ENCODE peak calls at places on chromosomes 11 and 22, in nine cellular contexts. S is CD8-positive, alpha-beta memory T cell; E is ascending aorta; L is fibroblast of lung; V is CD4-positive, alpha-beta memory T cell; H is tibial nerve; Q is transverse colon; C is mesendoderm; Z is A549. M is an unnamed sample.

GRCh38 chr11:123742334-123742733 is 874 bp upstream of the ZNF202 start:
- DNase-seq in S (no peak), E (no peak), L (no peak), V (no peak), H (no peak), Q (no peak), C (peak; percentile 91), Z (no peak), M (no peak)

GRCh38 chr11:86610559-86611341 is 61.7 kb downstream of the ME3 start:
- DNase-seq in S (no peak), E (no peak), L (no peak), V (no peak), H (no peak), Q (no peak), C (peak; percentile 40), Z (no peak), M (no peak)

GRCh38 chr11:9461760-9462134 is 935 bp downstream of the ZNF143 start:
- DNase-seq in S (peak; percentile 26), E (no peak), L (peak; percentile 38), V (peak; percentile 25), H (no peak), Q (no peak), C (peak; percentile 35), Z (peak; percentile 33), M (no peak)

GRCh38 chr11:62934496-62934785 is 13.3 kb upstream of the CHRM1 start:
- DNase-seq in S (no peak), E (no peak), L (no peak), V (no peak), H (no peak), Q (no peak), C (no peak), Z (no peak), M (no peak)

GRCh38 chr11:116224154-116224888 is 548.5 kb downstream of the BUD13 start:
- DNase-seq in S (no peak), E (no peak), L (peak; percentile 41), V (peak; percentile 6), H (peak; percentile 76), Q (peak; percentile 44), C (peak; percentile 53), Z (peak; percentile 23), M (peak; percentile 34)

GRCh38 chr11:117936973-117937372 is 7.8 kb upstream of the TMPRSS13 start:
- DNase-seq in S (no peak), E (no peak), L (no peak), V (no peak), H (no peak), Q (no peak), C (no peak), Z (no peak), M (no peak)

GRCh38 chr11:10601722-10602281 is 33.3 kb upstream of the LYVE1 start:
- DNase-seq in S (no peak), E (no peak), L (no peak), V (no peak), H (no peak), Q (no peak), C (no peak), Z (no peak), M (no peak)

GRCh38 chr11:119684361-119685072 is 44.5 kb downstream of the NECTIN1 start:
- DNase-seq in S (no peak), E (no peak), L (peak; percentile 69), V (no peak), H (no peak), Q (no peak), C (peak; percentile 91), Z (peak; percentile 10), M (no peak)

GRCh38 chr22:20967697-20968201 is 694 bp downstream of the AIFM3 start:
- DNase-seq in S (no peak), E (no peak), L (no peak), V (no peak), H (no peak), Q (no peak), C (peak; percentile 48), Z (no peak), M (no peak)

GRCh38 chr11:114317738-114318137 is 21.5 kb downstream of the NNMT start:
- DNase-seq in S (no peak), E (no peak), L (peak; percentile 61), V (no peak), H (no peak), Q (no peak), C (peak; percentile 81), Z (peak; percentile 70), M (no peak)

GRCh38 chr22:27241430-27242110 is 560.0 kb downstream of the MN1 start:
- DNase-seq in S (no peak), E (peak; percentile 29), L (no peak), V (no peak), H (no peak), Q (no peak), C (no peak), Z (no peak), M (no peak)

GRCh38 chr11:44949160-44950035 is 1.3 kb downstream of the TP53I11 start:
- DNase-seq in S (peak; percentile 22), E (no peak), L (peak; percentile 59), V (peak; percentile 17), H (no peak), Q (peak; percentile 68), C (peak; percentile 85), Z (peak; percentile 68), M (no peak)

GRCh38 chr11:12540913-12541587 is 133.2 kb upstream of the TEAD1 start:
- DNase-seq in S (no peak), E (no peak), L (peak; percentile 75), V (no peak), H (peak; percentile 43), Q (no peak), C (peak; percentile 93), Z (peak; percentile 34), M (no peak)

DNA sequence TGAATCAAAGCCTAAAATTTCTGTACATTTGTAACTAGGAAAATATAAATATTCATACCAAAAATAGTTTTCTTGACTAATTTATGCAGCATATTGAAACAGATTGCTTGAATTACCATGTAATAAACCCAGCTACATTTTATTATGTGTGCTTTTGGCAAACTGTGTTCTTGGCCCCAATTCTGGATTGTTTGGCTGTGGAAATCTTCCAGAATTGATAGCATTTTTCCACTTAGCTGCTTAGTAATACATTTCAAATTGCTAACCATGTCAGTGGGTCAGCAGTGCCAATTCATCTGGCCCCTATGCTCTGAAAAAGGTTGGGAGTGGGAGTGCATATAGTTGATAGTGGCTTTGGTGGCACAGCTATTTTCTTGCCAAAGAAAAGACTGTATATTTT is 32.3 kb downstream of the PDHX start:
- DNase-seq in S (no peak), E (no peak), L (peak; percentile 32), V (no peak), H (no peak), Q (no peak), C (no peak), Z (no peak), M (no peak)
- H3K4me3 ChIP-seq in S (no peak overlapping the region), E (no peak overlapping the region), L (no peak overlapping the region), V (no peak overlapping the region), H (no peak overlapping the region), Q (no peak overlapping the region), C (no peak overlapping the region), Z (no peak overlapping the region), M (no peak overlapping the region)

DNA sequence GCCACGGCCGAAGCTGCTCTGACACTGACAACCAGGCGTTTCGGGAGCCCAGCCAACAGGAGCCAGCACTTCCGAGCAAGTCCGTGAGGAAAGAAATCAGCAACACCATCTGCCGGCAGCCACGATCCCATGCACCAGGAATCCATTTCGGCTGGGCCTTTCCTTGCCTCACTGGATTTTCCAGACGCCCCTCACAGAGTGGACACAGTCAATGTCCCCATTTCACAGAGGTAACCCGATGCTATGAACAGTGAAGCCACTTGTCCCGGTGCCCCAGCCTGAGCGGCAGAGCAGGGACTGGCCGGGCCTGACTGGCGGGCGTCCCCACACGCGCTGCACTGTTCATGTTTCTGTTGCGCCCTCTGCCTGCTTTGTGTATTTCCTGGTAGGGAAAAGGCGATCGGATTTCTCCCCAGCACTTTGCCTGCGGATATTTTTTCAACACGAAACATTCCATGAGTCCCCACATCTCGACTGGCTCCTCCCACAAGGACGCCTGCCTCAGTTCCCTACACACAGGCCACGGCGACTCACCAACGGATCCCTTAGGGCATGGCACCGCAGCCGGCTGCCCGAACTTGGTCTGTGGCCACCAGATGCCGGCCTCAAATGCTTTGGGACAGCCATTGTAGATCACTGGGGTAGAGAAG is 55.3 kb downstream of the TRMU start:
- DNase-seq in S (no peak), E (no peak), L (peak; percentile 68), V (no peak), H (peak; percentile 47), Q (peak; percentile 45), C (peak; percentile 64), Z (no peak), M (no peak)
- H3K27ac ChIP-seq in S (no peak overlapping the region), E (no peak overlapping the region), L (no peak overlapping the region), V (no peak overlapping the region), H (peak overlapping the region; percentile 30), Q (no peak overlapping the region), C (no peak overlapping the region), Z (no peak overlapping the region), M (no peak overlapping the region)

DNA sequence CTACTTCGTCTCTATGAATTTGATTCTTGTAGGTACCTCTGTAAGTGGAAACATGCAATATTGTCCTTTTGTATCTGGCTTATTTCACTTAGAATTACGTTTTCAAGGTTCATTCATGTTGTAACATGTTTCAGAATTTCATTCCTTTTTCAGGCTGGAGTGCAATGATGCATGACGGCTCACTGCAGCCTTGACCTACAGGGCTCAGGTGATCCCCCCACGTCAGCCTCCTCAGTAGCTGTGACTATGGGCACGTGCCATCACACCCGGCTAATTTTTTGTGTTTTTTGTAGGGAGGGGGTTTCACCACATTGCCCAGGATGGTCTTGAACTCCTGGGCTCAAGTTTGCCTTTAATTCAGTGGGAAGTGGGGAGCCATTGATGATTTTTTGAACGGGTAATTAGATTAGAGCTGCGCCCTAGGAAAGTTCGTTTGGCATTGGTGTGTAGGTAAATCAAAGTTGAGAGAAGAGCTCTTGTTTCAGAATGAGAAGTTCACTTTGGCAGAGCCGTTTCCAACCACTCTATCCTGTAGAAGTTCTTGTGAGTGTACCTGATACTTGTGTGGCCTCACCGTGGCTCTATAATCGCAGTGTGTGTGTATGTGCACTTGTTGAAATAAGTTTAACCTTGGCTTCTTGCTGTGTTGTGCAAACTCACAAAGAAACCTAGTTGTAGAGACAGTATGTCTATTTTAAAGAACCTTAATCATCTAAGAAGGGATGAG is 115.9 kb downstream of the NAV2 start:
- DNase-seq in S (no peak), E (no peak), L (no peak), V (no peak), H (no peak), Q (no peak), C (no peak), Z (no peak), M (no peak)
- H3K4me1 ChIP-seq in S (no peaks in the 10 kb centered on the region), E (peaks cover 35% of the 10 kb centered on the region), L (no peaks in the 10 kb centered on the region), V (no peaks in the 10 kb centered on the region), H (peaks cover 8% of the 10 kb centered on the region), Q (peaks cover 19% of the 10 kb centered on the region), C (peaks cover 2% of the 10 kb centered on the region), Z (peaks cover 5% of the 10 kb centered on the region), M (no peaks in the 10 kb centered on the region)

DNA sequence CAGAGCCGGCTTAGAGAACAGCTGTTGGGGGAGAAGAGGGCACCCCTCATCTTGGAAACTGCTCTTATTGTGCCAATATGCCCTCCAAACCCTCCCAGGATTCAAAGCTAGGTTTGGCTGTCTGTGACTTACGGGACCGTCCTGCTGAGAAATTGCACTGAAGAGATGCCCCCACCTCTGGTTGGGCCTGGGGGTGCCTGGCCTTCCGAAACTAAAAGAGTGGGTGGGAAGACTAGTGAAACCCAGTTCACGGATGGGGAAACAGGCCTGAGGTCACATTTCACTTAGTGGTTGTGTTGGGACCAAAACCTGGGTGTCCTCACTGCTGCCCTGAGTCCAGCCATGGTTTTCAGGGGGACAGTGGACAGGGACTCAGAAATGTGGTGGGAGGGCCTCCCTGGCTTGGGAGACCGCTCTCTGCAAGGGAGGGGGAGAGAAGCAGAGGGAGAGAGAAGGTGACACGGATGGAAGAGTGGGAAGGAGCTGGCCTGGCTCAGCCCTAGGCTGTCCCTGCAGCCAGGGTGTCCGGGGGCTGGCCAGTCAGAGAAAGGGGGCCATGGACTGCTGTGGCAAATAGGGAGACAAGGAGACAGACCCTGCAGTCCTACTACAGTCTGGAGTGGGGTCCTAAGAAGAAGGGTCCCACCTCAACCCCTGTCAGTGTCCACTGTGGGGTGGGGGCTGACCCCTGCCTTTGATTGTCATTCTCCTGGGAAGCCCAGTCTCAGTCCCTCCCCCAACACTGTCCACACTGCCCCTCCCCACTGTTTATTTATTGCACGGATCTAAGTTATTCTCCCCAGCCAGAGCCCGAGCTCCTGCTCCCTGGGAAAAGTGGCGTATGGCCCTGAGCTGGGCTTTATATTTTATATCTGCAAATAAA is 13.6 kb downstream of the MAFF start:
- DNase-seq in S (no peak), E (no peak), L (no peak), V (no peak), H (no peak), Q (no peak), C (no peak), Z (no peak), M (no peak)
- H3K4me3 ChIP-seq in S (no peak overlapping the region), E (no peak overlapping the region), L (no peak overlapping the region), V (no peak overlapping the region), H (no peak overlapping the region), Q (no peak overlapping the region), C (no peak overlapping the region), Z (no peak overlapping the region), M (no peak overlapping the region)